ENCODE peak calls at places on chromosomes 7 and 10, in ten cellular contexts. Q is left cardiac atrium, C is H54, M is M059J, S is GM23338, I is fibroblast of lung, J is non-pigmented ciliary epithelial cell, F is CMK, D is NCI-H748 treated with DMSO at 0.1 percent for 48 hours, Y is SK-N-DZ. P is an unnamed sample.

GRCh38 chr7:68245688-68246087 is 1249.1 kb downstream of the TYW1 start:
- DNase-seq in Q (no peak), C (peak; percentile 15), M (peak; percentile 87), S (peak; percentile 8), I (peak; percentile 88), J (no peak), F (no peak), D (no peak), Y (no peak), P (no peak)

GRCh38 chr7:27961255-27961654 is 219.3 kb downstream of the JAZF1 start:
- DNase-seq in Q (no peak), C (peak; percentile 92), M (peak; percentile 95), S (no peak), I (peak; percentile 64), J (no peak), F (no peak), D (no peak), Y (no peak), P (no peak)

GRCh38 chr7:7932553-7932952 is 36.0 kb upstream of the GLCCI1 start:
- DNase-seq in Q (no peak), C (no peak), M (peak; percentile 2), S (no peak), I (no peak), J (no peak), F (no peak), D (no peak), Y (peak; percentile 67), P (no peak)

GRCh38 chr7:74709880-74710671 is 52.6 kb downstream of the GTF2I start:
- DNase-seq in Q (no peak), C (no peak), M (peak; percentile 18), S (peak; percentile 26), I (no peak), J (no peak), F (no peak), D (no peak), Y (no peak), P (no peak)

GRCh38 chr7:32298403-32299132 is 191.6 kb downstream of the LSM5 start:
- DNase-seq in Q (peak; percentile 29), C (no peak), M (no peak), S (peak; percentile 61), I (no peak), J (no peak), F (no peak), D (peak; percentile 17), Y (no peak), P (peak; percentile 43)

GRCh38 chr7:151745090-151745638 is 131.8 kb downstream of the PRKAG2 start:
- DNase-seq in Q (peak; percentile 85), C (peak; percentile 83), M (peak; percentile 91), S (no peak), I (peak; percentile 90), J (no peak), F (no peak), D (no peak), Y (no peak), P (no peak)

GRCh38 chr7:5363729-5364128 is 59.9 kb downstream of the TNRC18 start:
- DNase-seq in Q (no peak), C (no peak), M (no peak), S (no peak), I (no peak), J (no peak), F (no peak), D (no peak), Y (no peak), P (no peak)

GRCh38 chr7:151138541-151138910 is 29.0 kb downstream of the GBX1 start:
- DNase-seq in Q (no peak), C (no peak), M (no peak), S (peak; percentile 76), I (no peak), J (no peak), F (no peak), D (no peak), Y (no peak), P (peak; percentile 48)

GRCh38 chr7:55018361-55019328 is at the start of gene EGFR:
- DNase-seq in Q (peak; percentile 83), C (peak; percentile 100), M (peak; percentile 85), S (peak; percentile 75), I (peak; percentile 82), J (no peak), F (no peak), D (peak; percentile 33), Y (peak; percentile 70), P (peak; percentile 91)

GRCh38 chr10:49474901-49475300 is 64.0 kb downstream of the ERCC6 start:
- DNase-seq in Q (no peak), C (peak; percentile 7), M (peak; percentile 15), S (no peak), I (no peak), J (no peak), F (no peak), D (no peak), Y (no peak), P (no peak)

GRCh38 chr10:47287365-47287802 is 12.6 kb upstream of the GDF10 start:
- DNase-seq in Q (peak; percentile 55), C (no peak), M (no peak), S (no peak), I (no peak), J (no peak), F (no peak), D (no peak), Y (no peak), P (peak; percentile 50)

GRCh38 chr7:111083423-111083822 is 7.5 kb upstream of the LRRN3 start:
- DNase-seq in Q (no peak), C (no peak), M (peak; percentile 31), S (no peak), I (peak; percentile 69), J (no peak), F (no peak), D (no peak), Y (no peak), P (no peak)

GRCh38 chr10:75195035-75195763 is 15.4 kb upstream of the VDAC2 start:
- DNase-seq in Q (no peak), C (no peak), M (peak; percentile 90), S (no peak), I (peak; percentile 91), J (no peak), F (no peak), D (no peak), Y (no peak), P (no peak)

GRCh38 chr10:3031490-3031889 is 35.9 kb upstream of the PFKP start:
- DNase-seq in Q (no peak), C (no peak), M (peak; percentile 31), S (no peak), I (no peak), J (no peak), F (no peak), D (no peak), Y (no peak), P (no peak)

GRCh38 chr10:79431891-79432831 is 13.3 kb downstream of the ZCCHC24 start:
- DNase-seq in Q (no peak), C (no peak), M (no peak), S (peak; percentile 29), I (peak; percentile 35), J (no peak), F (no peak), D (no peak), Y (no peak), P (no peak)

GRCh38 chr7:111561659-111561908 is 708 bp downstream of the IMMP2L start:
- DNase-seq in Q (no peak), C (no peak), M (no peak), S (no peak), I (peak; percentile 2), J (no peak), F (no peak), D (no peak), Y (no peak), P (no peak)

GRCh38 chr7:112298543-112299100 is 92.1 kb downstream of the ZNF277 start:
- DNase-seq in Q (no peak), C (no peak), M (no peak), S (no peak), I (no peak), J (no peak), F (no peak), D (no peak), Y (no peak), P (no peak)

GRCh38 chr10:15200626-15201025 is 32.1 kb upstream of the NMT2 start:
- DNase-seq in Q (no peak), C (peak; percentile 38), M (peak; percentile 92), S (peak; percentile 79), I (peak; percentile 96), J (peak; percentile 87), F (no peak), D (no peak), Y (no peak), P (no peak)

GRCh38 chr7:1125603-1125969 is 34.4 kb downstream of the ZFAND2A start:
- DNase-seq in Q (no peak), C (no peak), M (no peak), S (no peak), I (no peak), J (no peak), F (no peak), D (no peak), Y (no peak), P (no peak)

GRCh38 chr10:86953747-86954680 is 3.4 kb downstream of the MMRN2 start:
- DNase-seq in Q (peak; percentile 88), C (no peak), M (no peak), S (peak; percentile 98), I (peak; percentile 67), J (no peak), F (peak; percentile 91), D (no peak), Y (peak; percentile 96), P (no peak)

GRCh38 chr7:13894956-13895355 is 94.5 kb downstream of the ETV1 start:
- DNase-seq in Q (no peak), C (no peak), M (no peak), S (no peak), I (no peak), J (no peak), F (no peak), D (peak; percentile 82), Y (no peak), P (no peak)

GRCh38 chr7:29000346-29000745 is 42.2 kb upstream of the TRIL start:
- DNase-seq in Q (no peak), C (no peak), M (no peak), S (no peak), I (no peak), J (no peak), F (no peak), D (no peak), Y (no peak), P (no peak)

GRCh38 chr7:131546583-131547111 is 9.8 kb downstream of the PODXL start:
- DNase-seq in Q (no peak), C (no peak), M (no peak), S (peak; percentile 95), I (no peak), J (no peak), F (peak; percentile 31), D (no peak), Y (peak; percentile 37), P (peak; percentile 84)

P was measured in SK-N-SH.